ENCODE peak calls at places on chromosomes 4 and X, in five cellular contexts. One of them, this sample, is unnamed.

GRCh38 chr4:113278324-113278934 is 229.0 kb downstream of the ANK2 start:
- DNase-seq in HCT116: peak; percentile 76
- DNase-seq in K562: peak; percentile 48
- DNase-seq in GM12878: peak; percentile 23
- DNase-seq in HepG2: peak; percentile 71
- DNase-seq in this sample: peak; percentile 63

GRCh38 chr4:82851902-82852750 is 38.8 kb downstream of the SEC31A start:
- DNase-seq in HCT116: peak; percentile 33
- DNase-seq in HepG2: peak; percentile 45
- DNase-seq in K562: peak; percentile 17
- DNase-seq in GM12878: no peak
- DNase-seq in this sample: no peak

GRCh38 chrX:72475952-72476668 is 96.5 kb downstream of the HDAC8 start:
- DNase-seq in HepG2: no peak
- DNase-seq in K562: no peak
- DNase-seq in HCT116: no peak
- DNase-seq in GM12878: no peak
- DNase-seq in this sample: no peak

GRCh38 chr4:52038109-52038912 is at the start of gene SGCB:
- DNase-seq in HepG2: no peak
- DNase-seq in K562: peak; percentile 35
- DNase-seq in GM12878: no peak
- DNase-seq in HCT116: no peak
- DNase-seq in this sample: no peak

GRCh38 chr4:73989928-73990327 is 1.9 kb upstream of the PPBP start:
- DNase-seq in HCT116: no peak
- DNase-seq in GM12878: no peak
- DNase-seq in HepG2: no peak
- DNase-seq in K562: no peak
- DNase-seq in this sample: no peak

GRCh38 chrX:13357925-13358324 is 38.1 kb upstream of the ATXN3L start:
- DNase-seq in GM12878: no peak
- DNase-seq in K562: no peak
- DNase-seq in HepG2: no peak
- DNase-seq in HCT116: no peak
- DNase-seq in this sample: no peak

GRCh38 chr4:75325316-75325715 is 188.9 kb downstream of the RCHY1 start:
- DNase-seq in K562: no peak
- DNase-seq in GM12878: no peak
- DNase-seq in HepG2: no peak
- DNase-seq in HCT116: no peak
- DNase-seq in this sample: no peak

GRCh38 chr4:24032371-24032989 is 142.6 kb upstream of the PPARGC1A start:
- DNase-seq in HCT116: no peak
- DNase-seq in HepG2: peak; percentile 13
- DNase-seq in GM12878: no peak
- DNase-seq in K562: no peak
- DNase-seq in this sample: no peak

GRCh38 chr4:137980641-137981040 is 261.5 kb downstream of the SLC7A11 start:
- DNase-seq in GM12878: no peak
- DNase-seq in HCT116: no peak
- DNase-seq in HepG2: no peak
- DNase-seq in K562: no peak
- DNase-seq in this sample: no peak

GRCh38 chr4:143417679-143418403 is 81.2 kb downstream of the GAB1 start:
- DNase-seq in GM12878: peak; percentile 74
- DNase-seq in K562: no peak
- DNase-seq in HepG2: no peak
- DNase-seq in HCT116: no peak
- DNase-seq in this sample: no peak

GRCh38 chrX:129019412-129019811 is 503.9 kb downstream of the SMARCA1 start:
- DNase-seq in GM12878: no peak
- DNase-seq in K562: no peak
- DNase-seq in HepG2: no peak
- DNase-seq in HCT116: no peak
- DNase-seq in this sample: no peak

GRCh38 chrX:69028006-69028760 is 137.1 kb downstream of the PJA1 start:
- DNase-seq in GM12878: peak; percentile 32
- DNase-seq in HCT116: no peak
- DNase-seq in K562: no peak
- DNase-seq in HepG2: no peak
- DNase-seq in this sample: no peak

GRCh38 chr4:87426865-87427517 is 4.6 kb downstream of the NUDT9 start:
- DNase-seq in GM12878: no peak
- DNase-seq in HepG2: no peak
- DNase-seq in K562: no peak
- DNase-seq in HCT116: no peak
- DNase-seq in this sample: no peak

GRCh38 chr4:26081795-26082498 is 167.9 kb downstream of the SMIM20 start:
- DNase-seq in HepG2: peak; percentile 32
- DNase-seq in K562: peak; percentile 54
- DNase-seq in GM12878: no peak
- DNase-seq in HCT116: peak; percentile 63
- DNase-seq in this sample: peak; percentile 27
- TF ChIP-seq ZNF274 in HepG2: no peak
- TF ChIP-seq ZNF274 in K562: no peak
- TF ChIP-seq ZNF274 in GM12878: no peak
- TF ChIP-seq ZNF274 in HCT116: no peak
- TF ChIP-seq ZNF274 in this sample: no peak

DNA sequence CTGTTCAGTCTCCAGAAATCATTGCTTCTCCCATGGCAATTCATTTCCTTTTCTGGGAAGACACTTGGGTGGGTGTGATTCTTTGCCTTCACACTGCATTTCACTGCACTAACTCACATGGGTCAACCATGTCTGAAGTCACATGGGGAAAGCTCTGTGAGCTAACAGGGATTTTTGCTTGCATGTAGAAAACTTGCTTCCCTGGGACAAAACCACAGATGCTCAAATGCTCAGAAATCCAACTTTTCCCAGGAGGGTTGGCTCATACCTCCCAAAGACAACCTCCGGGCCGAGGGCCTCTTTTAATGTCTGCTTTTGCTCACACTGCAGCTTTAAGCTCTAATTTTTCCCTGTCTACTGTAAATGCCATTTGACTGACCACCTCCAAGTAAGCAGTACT is 1695.2 kb downstream of the STIM2 start:
- DNase-seq in HepG2: no peak
- DNase-seq in K562: no peak
- DNase-seq in HCT116: no peak
- DNase-seq in GM12878: no peak
- DNase-seq in this sample: no peak
- TF ChIP-seq ZNF274 in HepG2: no peak
- TF ChIP-seq ZNF274 in K562: no peak
- TF ChIP-seq ZNF274 in HCT116: no peak
- TF ChIP-seq ZNF274 in GM12878: no peak
- TF ChIP-seq ZNF274 in this sample: no peak

DNA sequence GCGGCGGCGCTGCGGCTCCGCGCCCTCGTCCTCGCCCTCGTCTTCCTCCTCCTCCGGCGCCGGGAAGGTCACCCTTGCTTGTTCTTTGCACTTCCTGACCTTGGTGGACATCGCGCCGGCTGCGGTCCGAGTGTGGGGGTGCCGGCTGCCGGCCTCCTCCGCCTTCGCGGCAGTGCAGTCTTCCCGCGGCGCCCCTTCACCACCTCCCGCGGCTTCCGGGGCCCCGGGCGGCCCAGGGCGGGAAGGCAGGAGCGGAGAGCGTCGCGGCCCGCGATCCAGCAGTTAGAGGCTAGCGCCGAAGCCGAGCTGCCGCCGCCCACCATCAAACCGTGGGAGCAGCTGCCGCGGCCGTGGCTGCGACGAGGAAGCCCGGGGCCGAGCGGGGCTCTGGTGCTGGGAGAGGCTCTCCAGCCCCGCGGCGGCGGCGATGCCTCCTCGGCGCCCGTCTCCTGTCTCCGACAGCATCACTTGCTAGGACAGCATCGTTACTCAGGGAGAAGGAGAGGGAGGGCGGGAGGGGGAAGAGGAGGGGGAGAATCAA is at the start of gene TRPC3:
- DNase-seq in GM12878: no peak
- DNase-seq in K562: peak; percentile 45
- DNase-seq in HepG2: no peak
- DNase-seq in HCT116: no peak
- DNase-seq in this sample: no peak
- TF ChIP-seq ZNF274 in GM12878: no peak
- TF ChIP-seq ZNF274 in K562: no peak
- TF ChIP-seq ZNF274 in HepG2: no peak
- TF ChIP-seq ZNF274 in HCT116: no peak
- TF ChIP-seq ZNF274 in this sample: no peak

GRCh38 chrX:26788402-26788998 is 572.5 kb downstream of the MAGEB5 start:
- DNase-seq in HepG2: no peak
- DNase-seq in HCT116: no peak
- DNase-seq in K562: no peak
- DNase-seq in GM12878: no peak
- DNase-seq in this sample: no peak

GRCh38 chrX:26778320-26778888 is 562.4 kb downstream of the MAGEB5 start:
- DNase-seq in GM12878: no peak
- DNase-seq in HepG2: no peak
- DNase-seq in K562: peak; percentile 12
- DNase-seq in HCT116: peak; percentile 4
- DNase-seq in this sample: peak; percentile 18

DNA sequence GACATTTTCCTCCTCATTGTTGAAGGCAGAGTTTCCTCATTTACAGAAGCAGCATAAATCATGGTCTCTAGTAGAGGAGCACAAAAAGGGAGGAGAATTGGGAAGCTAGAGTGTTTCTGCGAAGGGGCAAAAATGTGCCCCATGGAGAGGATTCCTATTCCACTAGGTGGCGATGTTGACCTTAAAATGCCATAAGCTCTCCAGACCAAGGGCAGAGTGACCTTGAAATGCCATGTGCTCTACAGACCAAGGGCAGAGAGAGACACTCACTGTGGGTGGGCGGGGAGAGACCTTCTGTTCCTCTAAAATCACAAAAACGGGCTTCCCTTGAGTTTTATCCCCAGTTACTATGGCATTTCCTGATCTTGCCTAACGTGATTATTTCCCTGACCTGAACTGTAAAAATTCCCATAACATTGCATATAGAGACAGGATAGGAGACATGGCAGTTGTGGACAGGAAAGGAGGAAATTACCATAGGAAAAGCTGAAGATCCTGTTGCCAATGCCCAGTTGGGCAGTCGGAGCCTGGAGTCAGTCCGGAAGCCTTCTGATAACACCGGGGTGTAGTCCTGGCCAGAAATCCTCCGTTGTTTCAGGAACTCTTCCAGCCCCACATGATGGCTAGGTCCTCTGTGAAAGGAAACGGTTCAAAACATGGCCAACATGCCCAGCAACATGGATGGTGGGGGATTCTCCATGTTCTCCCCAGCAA is 567.7 kb downstream of the MAGEB5 start:
- DNase-seq in GM12878: no peak
- DNase-seq in K562: peak; percentile 2
- DNase-seq in HCT116: peak; percentile 29
- DNase-seq in HepG2: peak; percentile 65
- DNase-seq in this sample: peak; percentile 39
- TF ChIP-seq ZNF274 in GM12878: no peak
- TF ChIP-seq ZNF274 in K562: no peak
- TF ChIP-seq ZNF274 in HCT116: no peak
- TF ChIP-seq ZNF274 in HepG2: no peak
- TF ChIP-seq ZNF274 in this sample: no peak

GRCh38 chrX:36961590-36961989 is 46.6 kb upstream of the FAM47C start:
- DNase-seq in HepG2: peak; percentile 1
- DNase-seq in GM12878: no peak
- DNase-seq in K562: no peak
- DNase-seq in HCT116: peak; percentile 15
- DNase-seq in this sample: no peak

GRCh38 chrX:36963069-36963808 is 44.9 kb upstream of the FAM47C start:
- DNase-seq in HepG2: no peak
- DNase-seq in HCT116: no peak
- DNase-seq in K562: no peak
- DNase-seq in GM12878: no peak
- DNase-seq in this sample: no peak

DNA sequence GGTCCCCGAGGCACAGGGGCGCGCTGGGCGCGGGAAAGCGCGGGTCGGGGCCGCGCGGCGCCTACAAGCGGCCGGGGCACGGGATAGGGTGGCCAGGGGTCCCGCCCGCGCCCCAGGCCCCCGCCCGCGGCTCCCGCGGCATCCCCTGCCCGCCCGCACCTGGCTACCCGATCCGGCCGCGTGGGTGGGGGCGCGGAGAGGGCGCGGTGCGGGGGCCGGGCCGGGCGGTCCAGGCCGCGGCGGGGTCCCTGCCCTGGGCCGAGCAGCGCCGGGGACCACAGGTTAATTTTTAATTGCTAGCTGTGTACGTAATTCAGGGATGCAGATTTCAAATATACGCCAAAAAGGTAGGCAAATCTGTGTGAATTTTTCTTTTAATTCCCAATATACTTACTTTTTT is 44.3 kb upstream of the FAM47C start:
- DNase-seq in HepG2: no peak
- DNase-seq in GM12878: no peak
- DNase-seq in HCT116: no peak
- DNase-seq in K562: no peak
- DNase-seq in this sample: no peak
- TF ChIP-seq ZNF274 in HepG2: no peak
- TF ChIP-seq ZNF274 in GM12878: no peak
- TF ChIP-seq ZNF274 in HCT116: no peak
- TF ChIP-seq ZNF274 in K562: no peak
- TF ChIP-seq ZNF274 in this sample: no peak

GRCh38 chr4:5870220-5870619 is 22.7 kb downstream of the CRMP1 start:
- DNase-seq in HCT116: no peak
- DNase-seq in K562: no peak
- DNase-seq in HepG2: no peak
- DNase-seq in GM12878: no peak
- DNase-seq in this sample: no peak

GRCh38 chr4:5866841-5867782 is 25.8 kb downstream of the CRMP1 start:
- DNase-seq in HCT116: no peak
- DNase-seq in K562: no peak
- DNase-seq in GM12878: no peak
- DNase-seq in HepG2: no peak
- DNase-seq in this sample: no peak

GRCh38 chr4:5863461-5864113 is 29.3 kb downstream of the CRMP1 start:
- DNase-seq in HepG2: no peak
- DNase-seq in HCT116: peak; percentile 57
- DNase-seq in GM12878: no peak
- DNase-seq in K562: no peak
- DNase-seq in this sample: no peak

GRCh38 chr4:5870701-5871100 is 22.2 kb downstream of the CRMP1 start:
- DNase-seq in GM12878: no peak
- DNase-seq in K562: no peak
- DNase-seq in HCT116: no peak
- DNase-seq in HepG2: no peak
- DNase-seq in this sample: no peak

GRCh38 chr4:5865896-5866599 is 26.8 kb downstream of the CRMP1 start:
- DNase-seq in K562: no peak
- DNase-seq in HepG2: no peak
- DNase-seq in GM12878: no peak
- DNase-seq in HCT116: no peak
- DNase-seq in this sample: no peak
- TF ChIP-seq ZNF274 in K562: no peak
- TF ChIP-seq ZNF274 in HepG2: no peak
- TF ChIP-seq ZNF274 in GM12878: no peak
- TF ChIP-seq ZNF274 in HCT116: no peak
- TF ChIP-seq ZNF274 in this sample: no peak

GRCh38 chrX:9148626-9149385 is 114.9 kb upstream of the FAM9B start:
- DNase-seq in K562: no peak
- DNase-seq in HepG2: no peak
- DNase-seq in GM12878: no peak
- DNase-seq in HCT116: no peak
- DNase-seq in this sample: peak; percentile 86
- TF ChIP-seq ZNF274 in K562: no peak
- TF ChIP-seq ZNF274 in HepG2: no peak
- TF ChIP-seq ZNF274 in GM12878: no peak
- TF ChIP-seq ZNF274 in HCT116: no peak
- TF ChIP-seq ZNF274 in this sample: no peak

GRCh38 chrX:136781180-136781797 is 557 bp upstream of the ARHGEF6 start:
- DNase-seq in HCT116: no peak
- DNase-seq in HepG2: no peak
- DNase-seq in K562: no peak
- DNase-seq in GM12878: no peak
- DNase-seq in this sample: no peak
- TF ChIP-seq ZNF274 in HCT116: no peak
- TF ChIP-seq ZNF274 in HepG2: no peak
- TF ChIP-seq ZNF274 in K562: no peak
- TF ChIP-seq ZNF274 in GM12878: no peak
- TF ChIP-seq ZNF274 in this sample: no peak

This sample was measured in NT2/D1.